ENCODE peak calls at places on chromosomes 7 and 10, in ten cellular contexts. T, M, O, Q, A, I, H, U, V and L are unnamed samples.

GRCh38 chr7:45021604-45022296 is 21.7 kb downstream of the CCM2 start:
- DNase-seq in H (no peak), I (no peak), A (no peak), O (no peak), U (no peak), Q (no peak), T (no peak), M (no peak), V (peak), L (peak)

GRCh38 chr10:133336131-133337078 is at the start of gene CALY:
- DNase-seq in V (no peak), Q (peak), H (peak), O (peak), U (peak), A (peak), M (peak), T (peak), I (no peak), L (no peak)

GRCh38 chr7:112103246-112103645 is 103.0 kb downstream of the DOCK4 start:
- DNase-seq in A (no peak), O (no peak), I (peak), U (no peak), Q (no peak), V (no peak), M (no peak), H (no peak), T (no peak), L (peak)

GRCh38 chr7:69652947-69653701 is 54.8 kb downstream of the AUTS2 start:
- DNase-seq in Q (no peak), T (no peak), I (no peak), U (no peak), A (no peak), H (no peak), M (no peak), V (no peak), O (no peak), L (no peak)

GRCh38 chr10:65723525-65723924 is 1202.3 kb upstream of the LRRTM3 start:
- DNase-seq in H (no peak), Q (no peak), A (no peak), U (no peak), T (no peak), O (no peak), I (no peak), M (no peak), V (no peak), L (no peak)

GRCh38 chr7:14195896-14196295 is 206.4 kb upstream of the ETV1 start:
- DNase-seq in V (no peak), U (no peak), M (no peak), H (no peak), Q (no peak), T (no peak), A (no peak), O (no peak), I (no peak), L (peak)

GRCh38 chr7:122492007-122492406 is 187.5 kb upstream of the FEZF1 start:
- DNase-seq in H (no peak), U (no peak), Q (no peak), M (no peak), O (no peak), A (no peak), T (no peak), I (no peak), V (no peak), L (no peak)

GRCh38 chr7:155194531-155195140 is 103.0 kb upstream of the INSIG1 start:
- DNase-seq in I (no peak), M (no peak), A (no peak), O (no peak), H (no peak), Q (no peak), T (no peak), U (no peak), V (no peak), L (no peak)

GRCh38 chr10:19930936-19931859 is 115.0 kb downstream of the PLXDC2 start:
- DNase-seq in Q (no peak), H (no peak), O (no peak), T (no peak), I (peak), M (no peak), A (no peak), V (peak), U (no peak), L (peak)

GRCh38 chr10:90718185-90718584 is 139.7 kb downstream of the HTR7 start:
- DNase-seq in Q (no peak), T (no peak), O (no peak), I (no peak), V (no peak), A (no peak), U (no peak), M (no peak), H (no peak), L (no peak)

GRCh38 chr10:75889051-75889450 is 457.6 kb downstream of the LRMDA start:
- DNase-seq in V (no peak), I (no peak), M (no peak), Q (no peak), A (no peak), O (no peak), H (no peak), U (no peak), T (no peak), L (peak)

GRCh38 chr7:140230862-140231778 is 54.3 kb upstream of the KDM7A start:
- DNase-seq in Q (peak), T (peak), H (no peak), O (peak), I (peak), A (peak), U (peak), M (peak), V (peak), L (peak)